ENCODE peak calls at places on chromosomes 1 and 21, in seven cellular contexts. R is OCI-LY7, P is heart left ventricle, M is astrocyte, F is AG04450, B is GM23338, G is cardiac muscle cell. D is an unnamed sample.

GRCh38 chr1:79741720-79742421 is 735.3 kb upstream of the ADGRL4 start:
- DNase-seq in F (no peak), R (peak; percentile 5), P (no peak), M (no peak), G (no peak), B (no peak), D (no peak)

GRCh38 chr1:94773931-94774422 is 46.2 kb upstream of the SLC44A3 start:
- DNase-seq in G (no peak), F (no peak), M (peak; percentile 62), P (no peak), R (no peak), B (peak; percentile 23), D (peak; percentile 79)

GRCh38 chr1:21283524-21283923 is 6.7 kb downstream of the ECE1 start:
- DNase-seq in F (no peak), G (no peak), M (no peak), B (no peak), R (no peak), P (no peak), D (no peak)

GRCh38 chr1:175525222-175525621 is 218.2 kb downstream of the TNR start:
- DNase-seq in F (no peak), M (no peak), G (no peak), B (no peak), P (no peak), R (no peak), D (no peak)

GRCh38 chr1:179785025-179785424 is 41.9 kb downstream of the FAM163A start:
- DNase-seq in G (no peak), F (no peak), R (no peak), M (peak; percentile 63), B (no peak), P (no peak), D (no peak)

GRCh38 chr1:36115200-36115669 is 9.8 kb downstream of the COL8A2 start:
- DNase-seq in P (no peak), G (no peak), R (no peak), B (no peak), F (no peak), M (peak; percentile 81), D (peak; percentile 50)

GRCh38 chr1:70382682-70383081 is 28.2 kb upstream of the ANKRD13C start:
- DNase-seq in G (no peak), B (no peak), M (no peak), P (no peak), R (peak; percentile 13), F (no peak), D (no peak)

GRCh38 chr1:161388639-161389038 is 21.0 kb upstream of the CFAP126 start:
- DNase-seq in M (no peak), F (no peak), G (no peak), P (no peak), R (peak; percentile 24), B (peak; percentile 50), D (no peak)

GRCh38 chr1:215669806-215670485 is 102.8 kb downstream of the KCTD3 start:
- DNase-seq in G (no peak), R (no peak), M (peak; percentile 34), B (peak; percentile 34), F (no peak), P (no peak), D (no peak)

GRCh38 chr1:6198646-6199297 is 623 bp downstream of the RPL22 start:
- DNase-seq in R (peak; percentile 41), B (no peak), M (no peak), G (no peak), P (no peak), F (no peak), D (no peak)

GRCh38 chr1:233034845-233035244 is 84.4 kb downstream of the NTPCR start:
- DNase-seq in F (no peak), P (no peak), B (no peak), G (no peak), M (no peak), R (no peak), D (no peak)

GRCh38 chr21:35857082-35857481 is 203.2 kb downstream of the SETD4 start:
- DNase-seq in G (no peak), R (no peak), B (no peak), F (no peak), P (no peak), M (no peak), D (no peak)

GRCh38 chr21:35862969-35863368 is 197.4 kb downstream of the SETD4 start:
- DNase-seq in G (no peak), R (no peak), F (no peak), B (no peak), P (no peak), M (no peak), D (no peak)

GRCh38 chr21:35861656-35862055 is 198.7 kb downstream of the SETD4 start:
- DNase-seq in G (no peak), B (no peak), R (no peak), M (no peak), F (no peak), P (no peak), D (no peak)

GRCh38 chr21:35859677-35860076 is 200.6 kb downstream of the SETD4 start:
- DNase-seq in F (no peak), G (no peak), M (no peak), P (no peak), B (no peak), R (no peak), D (no peak)

DNA sequence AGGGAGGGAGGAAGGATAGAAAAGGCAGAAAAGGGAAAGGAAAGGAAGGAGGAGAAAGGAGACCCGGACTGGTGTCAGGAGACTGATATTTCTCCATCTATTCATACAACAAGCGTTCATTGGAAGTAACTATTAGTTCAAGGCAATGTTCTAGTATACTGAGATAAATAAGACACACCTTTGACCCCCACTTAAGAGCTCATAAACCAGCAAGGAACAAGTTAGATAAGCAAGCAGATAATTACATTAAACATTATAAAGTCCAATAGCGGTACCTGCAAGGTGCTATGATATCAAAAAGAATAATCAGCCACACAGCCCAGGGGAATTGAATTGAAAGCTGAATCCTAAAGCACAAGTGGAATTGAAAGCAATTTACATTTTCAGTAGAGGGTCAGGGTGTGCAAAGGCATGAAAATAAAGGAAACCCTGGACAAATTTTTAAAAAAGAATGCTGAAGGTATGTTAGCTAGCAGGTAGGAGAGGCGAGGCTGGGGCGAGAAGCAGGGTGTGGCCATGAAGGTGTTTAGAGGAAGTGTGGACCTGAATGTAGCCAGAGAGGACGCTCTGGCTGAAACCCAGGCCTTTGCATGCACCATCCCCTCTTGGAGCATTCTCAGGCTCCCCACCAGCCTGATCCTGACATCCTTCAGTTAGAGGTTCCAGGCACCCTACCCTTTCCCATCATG is 200.0 kb downstream of the SETD4 start:
- DNase-seq in R (no peak), B (no peak), M (no peak), G (no peak), F (no peak), P (no peak), D (no peak)
- H3K27ac ChIP-seq in R (no peak overlapping the region), B (no peak overlapping the region), M (no peak overlapping the region), G (no peak overlapping the region), F (no peak overlapping the region), P (no peak overlapping the region), D (no peak overlapping the region)

GRCh38 chr1:77683142-77683835 is 831 bp upstream of the ZZZ3 start:
- DNase-seq in G (peak; percentile 96), P (peak; percentile 96), R (peak; percentile 95), F (peak; percentile 72), M (peak; percentile 81), B (peak; percentile 92), D (peak; percentile 85)

GRCh38 chr1:77683836-77684148 is 1.3 kb upstream of the ZZZ3 start:
- DNase-seq in P (no peak), B (no peak), R (no peak), F (no peak), M (no peak), G (no peak), D (no peak)

GRCh38 chr1:77678628-77679610 is 3.5 kb downstream of the ZZZ3 start:
- DNase-seq in B (no peak), G (no peak), P (no peak), F (no peak), M (no peak), R (no peak), D (no peak)

GRCh38 chr1:77680173-77680572 is 2.3 kb downstream of the ZZZ3 start:
- DNase-seq in B (no peak), G (no peak), M (no peak), R (no peak), P (no peak), F (no peak), D (no peak)

DNA sequence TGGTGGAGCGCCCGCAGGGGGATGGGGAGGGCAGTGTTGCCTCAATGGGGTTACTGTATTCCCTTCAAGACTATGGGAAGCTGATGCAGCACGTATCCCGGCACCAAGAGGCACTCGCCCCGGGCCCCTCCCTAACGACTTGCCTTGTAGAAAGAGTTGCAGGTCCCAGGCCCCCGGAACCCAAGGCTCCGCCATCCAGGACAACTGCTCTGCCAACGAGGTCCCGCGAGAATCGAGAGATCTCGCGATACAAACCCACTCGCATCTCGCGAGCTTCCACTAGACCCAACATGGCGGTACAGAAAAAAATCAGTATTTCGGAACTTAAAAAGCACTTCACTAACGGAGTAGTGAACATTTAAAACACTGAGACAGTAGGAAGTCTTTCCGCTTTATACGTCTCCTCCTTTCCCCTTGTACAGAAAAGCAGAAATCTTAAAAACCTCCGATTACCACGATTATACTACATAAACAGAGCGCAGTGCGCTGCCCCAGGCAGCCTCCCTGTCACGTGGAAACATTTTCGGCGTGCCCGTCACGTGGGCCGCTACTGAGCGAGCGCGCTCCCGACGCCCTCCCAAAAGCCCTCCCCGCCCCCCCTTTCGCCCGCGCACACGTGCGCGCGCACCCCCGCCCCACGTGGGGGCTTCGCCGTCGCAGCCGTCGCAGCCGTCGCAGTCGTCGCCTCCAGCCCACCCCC is at the start of gene ZZZ3:
- DNase-seq in P (peak; percentile 93), R (peak; percentile 98), G (peak; percentile 94), B (peak; percentile 97), F (peak; percentile 90), M (peak; percentile 77), D (peak; percentile 94)
- TF ChIP-seq CTCF in P (no peak), R (no peak), G (no peak), B (peak; percentile 1), F (no peak), M (no peak), D (no peak)

DNA sequence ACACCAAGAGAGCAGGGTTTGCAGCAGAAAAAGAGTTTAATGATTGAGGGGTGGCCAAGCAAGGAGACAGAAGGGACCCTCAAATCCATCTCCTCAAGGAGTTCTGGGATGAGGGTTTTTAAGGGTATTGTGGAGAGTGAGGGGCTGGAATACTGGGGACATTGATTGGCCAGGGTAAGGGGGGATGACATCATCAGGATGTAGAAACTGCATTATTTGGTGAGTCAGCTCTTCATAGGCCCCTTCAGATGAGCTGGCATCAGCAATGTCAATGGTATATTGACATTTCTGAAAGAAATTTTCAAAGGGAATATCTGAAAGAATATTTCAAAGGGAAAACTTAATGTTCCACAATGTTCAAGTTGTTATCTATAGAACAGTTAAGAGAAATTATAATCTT is 168.1 kb upstream of the SNX7 start:
- DNase-seq in F (no peak), R (no peak), M (peak; percentile 1), B (no peak), P (no peak), G (no peak), D (no peak)
- H3K27ac ChIP-seq in F (no peak overlapping the region), R (no peak overlapping the region), M (no peak overlapping the region), B (no peak overlapping the region), P (no peak overlapping the region), G (no peak overlapping the region), D (no peak overlapping the region)

DNA sequence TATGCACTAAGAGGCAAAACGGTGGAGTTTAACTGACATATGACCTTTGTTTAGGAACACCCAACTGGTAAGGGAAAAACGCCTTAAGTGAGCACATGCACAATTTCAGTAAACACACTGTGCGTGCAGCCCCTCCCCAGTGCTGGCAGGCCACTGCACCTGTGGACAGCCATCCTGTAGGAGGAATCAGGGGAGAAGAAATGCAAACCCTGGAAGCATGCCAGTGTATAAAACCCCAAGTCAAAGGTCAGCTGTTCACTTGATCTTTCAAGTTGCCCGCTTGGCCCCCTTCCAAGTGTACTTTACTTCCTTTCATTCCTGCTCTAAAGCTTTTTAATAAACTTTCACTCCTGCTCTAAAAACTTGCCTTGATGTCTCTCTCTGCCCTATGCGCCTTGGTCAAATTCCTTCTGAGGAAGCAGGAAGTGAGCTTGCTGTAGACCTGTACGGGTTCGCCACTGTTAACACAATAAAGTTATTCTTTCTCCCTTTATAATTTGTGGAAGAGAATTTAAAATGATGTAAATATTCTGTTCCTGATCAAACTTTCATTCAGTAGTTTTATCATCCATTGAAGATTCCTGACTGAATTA is 31.8 kb downstream of the USP25 start:
- DNase-seq in F (no peak), G (no peak), M (no peak), R (no peak), B (no peak), P (no peak), D (no peak)
- TF ChIP-seq CTCF in F (no peak), G (no peak), M (no peak), R (no peak), B (no peak), P (no peak), D (no peak)

D was measured in brain microvascular endothelial cell.